ENCODE peak calls at places on chromosome 18, in eight cellular contexts. Y is body of pancreas, E is mucosa of descending colon, A is breast epithelium, F is bronchial epithelial cell, S is MCF 10A, T is left ventricle myocardium inferior, C is hepatocyte. B is an unnamed sample.

GRCh38 chr18:69882965-69883668 is 64.6 kb downstream of the CD226 start:
- DNase-seq in C (no peak), E (no peak), S (no peak), A (no peak), Y (no peak), F (no peak), T (no peak), B (no peak)

GRCh38 chr18:24016643-24017042 is 2.1 kb downstream of the TTC39C start:
- DNase-seq in E (no peak), Y (no peak), C (no peak), F (peak), A (no peak), S (no peak), T (no peak), B (no peak)

GRCh38 chr18:40159141-40160017 is 1795.7 kb upstream of the PIK3C3 start:
- DNase-seq in A (no peak), Y (no peak), E (no peak), S (peak), C (peak), F (peak), T (no peak), B (no peak)

GRCh38 chr18:905307-905947 is 756 bp downstream of the ADCYAP1 start:
- DNase-seq in C (no peak), A (no peak), Y (no peak), S (no peak), T (no peak), E (no peak), F (no peak), B (no peak)

GRCh38 chr18:35756506-35757117 is 175.1 kb downstream of the GALNT1 start:
- DNase-seq in T (no peak), C (peak), Y (peak), F (peak), E (no peak), A (no peak), S (peak), B (no peak)

GRCh38 chr18:24488824-24489493 is 28.5 kb downstream of the HRH4 start:
- DNase-seq in E (no peak), S (peak), Y (no peak), A (no peak), T (no peak), C (peak), F (peak), B (no peak)

GRCh38 chr18:58894937-58895336 is 30.3 kb downstream of the ZNF532 start:
- DNase-seq in F (no peak), A (no peak), S (no peak), T (no peak), C (no peak), Y (no peak), E (no peak), B (no peak)

GRCh38 chr18:27709344-27709743 is 467.6 kb downstream of the CDH2 start:
- DNase-seq in E (no peak), F (no peak), S (no peak), Y (no peak), T (no peak), C (no peak), A (no peak), B (no peak)

GRCh38 chr18:58850784-58851469 is 13.8 kb upstream of the ZNF532 start:
- DNase-seq in E (no peak), F (no peak), S (no peak), T (no peak), A (no peak), C (no peak), Y (no peak), B (no peak)

GRCh38 chr18:50656841-50657470 is 97.1 kb downstream of the MAPK4 start:
- DNase-seq in Y (no peak), T (no peak), C (no peak), F (no peak), E (no peak), A (no peak), S (no peak), B (no peak)

GRCh38 chr18:79706658-79707057 is 27.1 kb downstream of the CTDP1 start:
- DNase-seq in T (no peak), E (no peak), F (no peak), C (no peak), S (no peak), Y (no peak), A (no peak), B (no peak)

GRCh38 chr18:8623549-8624106 is 14.4 kb downstream of the RAB12 start:
- DNase-seq in A (no peak), E (no peak), C (no peak), F (no peak), S (peak), Y (no peak), T (peak), B (no peak)

GRCh38 chr18:78494686-78495085 is 484.9 kb upstream of the SALL3 start:
- DNase-seq in A (no peak), Y (no peak), F (no peak), C (no peak), S (no peak), T (no peak), E (no peak), B (no peak)

GRCh38 chr18:73119574-73119973 is 251.8 kb upstream of the NETO1 start:
- DNase-seq in A (no peak), S (no peak), E (no peak), F (no peak), T (no peak), C (no peak), Y (no peak), B (no peak)

GRCh38 chr18:59744271-59744721 is 47.1 kb upstream of the CCBE1 start:
- DNase-seq in T (no peak), Y (no peak), F (peak), C (no peak), E (no peak), S (peak), A (no peak), B (no peak)

DNA sequence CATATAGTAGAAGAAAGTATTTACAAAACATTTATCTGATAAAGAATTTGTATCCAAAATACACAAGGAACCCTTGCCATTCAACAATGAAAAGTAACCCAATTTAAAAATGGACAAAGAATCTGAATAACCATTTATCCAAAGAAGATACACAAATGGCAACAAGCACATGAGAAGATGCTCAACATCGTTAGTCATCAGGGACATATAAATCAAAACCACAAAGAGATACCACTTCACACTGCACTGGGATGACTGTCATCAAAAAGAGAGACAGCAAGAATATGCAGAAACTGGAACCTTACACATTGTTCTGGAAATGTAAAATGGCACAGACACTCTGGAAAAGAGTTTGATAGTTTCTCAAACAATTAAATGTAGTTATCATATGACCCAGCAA is 27.3 kb downstream of the GAREM1 start:
- DNase-seq in Y (no peak), T (no peak), C (no peak), S (no peak), A (no peak), F (no peak), E (no peak), B (no peak)
- TF ChIP-seq CTCF in Y (no peak), T (no peak), C (no peak), S (no peak), A (no peak), F (no peak), E (no peak), B (no peak)

GRCh38 chr18:45738660-45739059 is 14.7 kb downstream of the SLC14A1 start:
- DNase-seq in T (no peak), E (no peak), S (no peak), F (no peak), Y (no peak), C (no peak), A (no peak), B (no peak)
- TF ChIP-seq CTCF in T (peak), E (no peak), S (no peak), F (no peak), Y (no peak), C (no peak), A (no peak), B (no peak)

DNA sequence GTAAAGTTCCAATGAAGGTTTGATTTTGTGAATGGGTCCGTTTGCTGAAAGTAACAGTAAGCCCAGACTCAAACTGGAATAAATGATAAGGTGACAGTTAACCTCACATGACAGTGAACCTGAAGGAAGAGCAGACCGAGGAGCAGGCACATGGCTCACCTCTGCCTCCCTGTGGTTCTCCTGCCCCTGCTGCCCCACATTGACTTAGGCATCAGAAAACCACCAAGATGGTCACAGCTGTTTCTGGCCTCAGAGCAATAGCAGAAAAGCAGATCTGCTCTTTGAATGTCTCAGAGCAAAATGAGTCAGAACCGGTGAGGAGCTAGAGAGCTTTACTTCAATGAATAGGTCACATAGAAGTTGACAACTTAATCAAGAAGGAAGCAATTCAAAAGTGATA is 487.6 kb downstream of the METTL4 start:
- DNase-seq in Y (no peak), T (no peak), A (no peak), C (peak), F (peak), E (no peak), S (peak), B (no peak)
- TF ChIP-seq CTCF in Y (no peak), T (peak), A (no peak), C (peak), F (peak), E (no peak), S (peak), B (no peak)

GRCh38 chr18:49648811-49649210 is 87.0 kb downstream of the LIPG start:
- DNase-seq in A (no peak), C (no peak), S (peak), E (no peak), T (no peak), F (no peak), Y (no peak), B (no peak)
- TF ChIP-seq CTCF in A (no peak), C (no peak), S (peak), E (no peak), T (peak), F (peak), Y (no peak), B (peak)

B was measured in osteocyte.